ENCODE peak calls at places on chromosomes 5 and 9, in ten cellular contexts. One of them, this sample, is unnamed.
A peak's percentile ranks its signal among the peaks of the same experiment; 100 is the strongest.

GRCh38 chr5:39755986-39756385 is 331.2 kb upstream of the DAB2 start:
- DNase-seq in AG09309: peak; percentile 94
- DNase-seq in mucosa of descending colon: no peak
- DNase-seq in CD8-positive, alpha-beta T cell: no peak
- DNase-seq in heart left ventricle: no peak
- DNase-seq in glutamatergic neuron: no peak
- DNase-seq in HepG2: no peak
- DNase-seq in AG10803: peak; percentile 98
- DNase-seq in PC-3: peak; percentile 95
- DNase-seq in transverse colon: no peak
- DNase-seq in this sample: peak; percentile 79

GRCh38 chr9:68975644-68976043 is 38.3 kb downstream of the PRKACG start:
- DNase-seq in AG09309: no peak
- DNase-seq in mucosa of descending colon: no peak
- DNase-seq in CD8-positive, alpha-beta T cell: no peak
- DNase-seq in heart left ventricle: no peak
- DNase-seq in glutamatergic neuron: no peak
- DNase-seq in HepG2: no peak
- DNase-seq in AG10803: no peak
- DNase-seq in PC-3: no peak
- DNase-seq in transverse colon: no peak
- DNase-seq in this sample: no peak

GRCh38 chr5:151694035-151694485 is 7.3 kb upstream of the SPARC start:
- DNase-seq in AG09309: no peak
- DNase-seq in mucosa of descending colon: no peak
- DNase-seq in CD8-positive, alpha-beta T cell: no peak
- DNase-seq in heart left ventricle: no peak
- DNase-seq in glutamatergic neuron: no peak
- DNase-seq in HepG2: peak; percentile 97
- DNase-seq in AG10803: peak; percentile 50
- DNase-seq in PC-3: peak; percentile 45
- DNase-seq in transverse colon: no peak
- DNase-seq in this sample: no peak

GRCh38 chr5:438481-438981 is 4.4 kb upstream of the EXOC3 start:
- DNase-seq in AG09309: no peak
- DNase-seq in mucosa of descending colon: no peak
- DNase-seq in CD8-positive, alpha-beta T cell: no peak
- DNase-seq in heart left ventricle: peak; percentile 46
- DNase-seq in glutamatergic neuron: peak; percentile 8
- DNase-seq in HepG2: no peak
- DNase-seq in AG10803: no peak
- DNase-seq in PC-3: no peak
- DNase-seq in transverse colon: peak; percentile 5
- DNase-seq in this sample: no peak

GRCh38 chr5:125006011-125006685 is 259.7 kb upstream of the ZNF608 start:
- DNase-seq in AG09309: no peak
- DNase-seq in mucosa of descending colon: no peak
- DNase-seq in CD8-positive, alpha-beta T cell: no peak
- DNase-seq in heart left ventricle: no peak
- DNase-seq in glutamatergic neuron: no peak
- DNase-seq in HepG2: no peak
- DNase-seq in AG10803: no peak
- DNase-seq in PC-3: no peak
- DNase-seq in transverse colon: no peak
- DNase-seq in this sample: no peak

GRCh38 chr5:126115230-126115629 is 308.0 kb upstream of the GRAMD2B start:
- DNase-seq in AG09309: no peak
- DNase-seq in mucosa of descending colon: no peak
- DNase-seq in CD8-positive, alpha-beta T cell: no peak
- DNase-seq in heart left ventricle: no peak
- DNase-seq in glutamatergic neuron: no peak
- DNase-seq in HepG2: no peak
- DNase-seq in AG10803: no peak
- DNase-seq in PC-3: no peak
- DNase-seq in transverse colon: no peak
- DNase-seq in this sample: no peak

GRCh38 chr5:138282918-138283742 is 8.7 kb upstream of the GFRA3 start:
- DNase-seq in AG09309: peak; percentile 24
- DNase-seq in mucosa of descending colon: no peak
- DNase-seq in CD8-positive, alpha-beta T cell: no peak
- DNase-seq in heart left ventricle: no peak
- DNase-seq in glutamatergic neuron: peak; percentile 46
- DNase-seq in HepG2: peak; percentile 68
- DNase-seq in AG10803: peak; percentile 58
- DNase-seq in PC-3: peak; percentile 30
- DNase-seq in transverse colon: peak; percentile 16
- DNase-seq in this sample: peak; percentile 14

GRCh38 chr5:100520348-100520747 is 14.8 kb upstream of the FAM174A start:
- DNase-seq in AG09309: no peak
- DNase-seq in mucosa of descending colon: no peak
- DNase-seq in CD8-positive, alpha-beta T cell: no peak
- DNase-seq in heart left ventricle: no peak
- DNase-seq in glutamatergic neuron: no peak
- DNase-seq in HepG2: no peak
- DNase-seq in AG10803: no peak
- DNase-seq in PC-3: peak; percentile 16
- DNase-seq in transverse colon: no peak
- DNase-seq in this sample: no peak

GRCh38 chr9:95413793-95414192 is 96.3 kb upstream of the FANCC start:
- DNase-seq in AG09309: no peak
- DNase-seq in mucosa of descending colon: no peak
- DNase-seq in CD8-positive, alpha-beta T cell: no peak
- DNase-seq in heart left ventricle: no peak
- DNase-seq in glutamatergic neuron: no peak
- DNase-seq in HepG2: no peak
- DNase-seq in AG10803: no peak
- DNase-seq in PC-3: no peak
- DNase-seq in transverse colon: no peak
- DNase-seq in this sample: no peak

GRCh38 chr5:159316519-159317383 is 13.5 kb downstream of the IL12B start:
- DNase-seq in AG09309: peak; percentile 18
- DNase-seq in mucosa of descending colon: no peak
- DNase-seq in CD8-positive, alpha-beta T cell: no peak
- DNase-seq in heart left ventricle: no peak
- DNase-seq in glutamatergic neuron: peak; percentile 38
- DNase-seq in HepG2: peak; percentile 40
- DNase-seq in AG10803: peak; percentile 53
- DNase-seq in PC-3: peak; percentile 55
- DNase-seq in transverse colon: peak; percentile 41
- DNase-seq in this sample: no peak

GRCh38 chr5:115258001-115258400 is 4.7 kb downstream of the PGGT1B start:
- DNase-seq in AG09309: peak; percentile 14
- DNase-seq in mucosa of descending colon: no peak
- DNase-seq in CD8-positive, alpha-beta T cell: no peak
- DNase-seq in heart left ventricle: no peak
- DNase-seq in glutamatergic neuron: no peak
- DNase-seq in HepG2: no peak
- DNase-seq in AG10803: peak; percentile 28
- DNase-seq in PC-3: no peak
- DNase-seq in transverse colon: no peak
- DNase-seq in this sample: no peak

GRCh38 chr5:156715287-156715686 is 134.8 kb upstream of the PPP1R2B start:
- DNase-seq in AG09309: peak; percentile 2
- DNase-seq in mucosa of descending colon: no peak
- DNase-seq in CD8-positive, alpha-beta T cell: no peak
- DNase-seq in heart left ventricle: no peak
- DNase-seq in glutamatergic neuron: no peak
- DNase-seq in HepG2: no peak
- DNase-seq in AG10803: peak; percentile 58
- DNase-seq in PC-3: no peak
- DNase-seq in transverse colon: no peak
- DNase-seq in this sample: no peak

GRCh38 chr5:14265574-14265973 is 122.4 kb downstream of the TRIO start:
- DNase-seq in AG09309: peak; percentile 54
- DNase-seq in mucosa of descending colon: no peak
- DNase-seq in CD8-positive, alpha-beta T cell: no peak
- DNase-seq in heart left ventricle: no peak
- DNase-seq in glutamatergic neuron: no peak
- DNase-seq in HepG2: peak; percentile 53
- DNase-seq in AG10803: peak; percentile 94
- DNase-seq in PC-3: peak; percentile 98
- DNase-seq in transverse colon: no peak
- DNase-seq in this sample: no peak

GRCh38 chr5:157476699-157477408 is 16.8 kb downstream of the NIPAL4 start:
- DNase-seq in AG09309: no peak
- DNase-seq in mucosa of descending colon: no peak
- DNase-seq in CD8-positive, alpha-beta T cell: no peak
- DNase-seq in heart left ventricle: no peak
- DNase-seq in glutamatergic neuron: no peak
- DNase-seq in HepG2: peak; percentile 75
- DNase-seq in AG10803: peak; percentile 74
- DNase-seq in PC-3: peak; percentile 91
- DNase-seq in transverse colon: no peak
- DNase-seq in this sample: peak; percentile 27

GRCh38 chr9:109098221-109098959 is 21.4 kb downstream of the TMEM245 start:
- DNase-seq in AG09309: peak; percentile 81
- DNase-seq in mucosa of descending colon: no peak
- DNase-seq in CD8-positive, alpha-beta T cell: no peak
- DNase-seq in heart left ventricle: no peak
- DNase-seq in glutamatergic neuron: no peak
- DNase-seq in HepG2: peak; percentile 68
- DNase-seq in AG10803: peak; percentile 93
- DNase-seq in PC-3: peak; percentile 51
- DNase-seq in transverse colon: no peak
- DNase-seq in this sample: peak; percentile 87

GRCh38 chr9:112489039-112489546 is 2.5 kb downstream of the KIAA1958 start:
- DNase-seq in AG09309: no peak
- DNase-seq in mucosa of descending colon: no peak
- DNase-seq in CD8-positive, alpha-beta T cell: no peak
- DNase-seq in heart left ventricle: no peak
- DNase-seq in glutamatergic neuron: no peak
- DNase-seq in HepG2: peak; percentile 46
- DNase-seq in AG10803: no peak
- DNase-seq in PC-3: no peak
- DNase-seq in transverse colon: no peak
- DNase-seq in this sample: no peak

GRCh38 chr9:7237473-7238243 is 479.9 kb downstream of the KDM4C start:
- DNase-seq in AG09309: peak; percentile 85
- DNase-seq in mucosa of descending colon: no peak
- DNase-seq in CD8-positive, alpha-beta T cell: no peak
- DNase-seq in heart left ventricle: no peak
- DNase-seq in glutamatergic neuron: no peak
- DNase-seq in HepG2: no peak
- DNase-seq in AG10803: peak; percentile 90
- DNase-seq in PC-3: no peak
- DNase-seq in transverse colon: no peak
- DNase-seq in this sample: no peak

GRCh38 chr5:142325677-142326479 is 1.1 kb upstream of the SPRY4 start:
- DNase-seq in AG09309: no peak
- DNase-seq in mucosa of descending colon: peak; percentile 62
- DNase-seq in CD8-positive, alpha-beta T cell: no peak
- DNase-seq in heart left ventricle: peak; percentile 79
- DNase-seq in glutamatergic neuron: peak; percentile 51
- DNase-seq in HepG2: peak; percentile 73
- DNase-seq in AG10803: peak; percentile 63
- DNase-seq in PC-3: peak; percentile 82
- DNase-seq in transverse colon: peak; percentile 47
- DNase-seq in this sample: peak; percentile 28

DNA sequence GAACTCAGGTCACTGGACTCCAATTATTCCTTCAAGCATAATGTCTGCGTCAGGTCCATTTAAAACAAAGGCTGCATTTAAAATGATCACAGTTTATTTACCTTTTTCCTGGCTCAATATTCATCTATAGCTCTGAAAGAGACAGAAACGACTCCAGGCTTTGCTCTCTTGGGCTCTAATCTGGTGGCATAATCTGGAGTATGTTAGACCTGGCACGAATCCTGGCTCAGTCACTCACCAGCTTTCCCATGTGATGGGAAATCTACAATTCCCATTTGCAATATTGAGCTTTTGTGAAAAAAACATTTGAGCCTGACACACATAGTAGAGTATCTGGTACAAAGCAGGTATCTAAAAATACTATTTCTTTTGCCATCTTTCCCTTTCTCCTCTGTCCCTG is 155.8 kb downstream of the SEMA6A start:
- DNase-seq in AG09309: no peak
- DNase-seq in mucosa of descending colon: no peak
- DNase-seq in CD8-positive, alpha-beta T cell: no peak
- DNase-seq in heart left ventricle: no peak
- DNase-seq in glutamatergic neuron: no peak
- DNase-seq in HepG2: no peak
- DNase-seq in AG10803: no peak
- DNase-seq in PC-3: no peak
- DNase-seq in transverse colon: no peak
- DNase-seq in this sample: no peak
- TF ChIP-seq CTCF in AG09309: no peak
- TF ChIP-seq CTCF in mucosa of descending colon: no peak
- TF ChIP-seq CTCF in CD8-positive, alpha-beta T cell: no peak
- TF ChIP-seq CTCF in heart left ventricle: no peak
- TF ChIP-seq CTCF in glutamatergic neuron: no peak
- TF ChIP-seq CTCF in HepG2: no peak
- TF ChIP-seq CTCF in AG10803: no peak
- TF ChIP-seq CTCF in PC-3: no peak
- TF ChIP-seq CTCF in transverse colon: no peak
- TF ChIP-seq CTCF in this sample: no peak

GRCh38 chr9:134066923-134067851 is 639 bp downstream of the BRD3 start:
- DNase-seq in AG09309: no peak
- DNase-seq in mucosa of descending colon: peak; percentile 60
- DNase-seq in CD8-positive, alpha-beta T cell: peak; percentile 20
- DNase-seq in heart left ventricle: no peak
- DNase-seq in glutamatergic neuron: peak; percentile 26
- DNase-seq in HepG2: no peak
- DNase-seq in AG10803: peak; percentile 20
- DNase-seq in PC-3: no peak
- DNase-seq in transverse colon: peak; percentile 37
- DNase-seq in this sample: no peak
- TF ChIP-seq CTCF in AG09309: no peak
- TF ChIP-seq CTCF in mucosa of descending colon: no peak
- TF ChIP-seq CTCF in CD8-positive, alpha-beta T cell: no peak
- TF ChIP-seq CTCF in heart left ventricle: no peak
- TF ChIP-seq CTCF in glutamatergic neuron: no peak
- TF ChIP-seq CTCF in HepG2: no peak
- TF ChIP-seq CTCF in AG10803: no peak
- TF ChIP-seq CTCF in PC-3: no peak
- TF ChIP-seq CTCF in transverse colon: no peak
- TF ChIP-seq CTCF in this sample: no peak

DNA sequence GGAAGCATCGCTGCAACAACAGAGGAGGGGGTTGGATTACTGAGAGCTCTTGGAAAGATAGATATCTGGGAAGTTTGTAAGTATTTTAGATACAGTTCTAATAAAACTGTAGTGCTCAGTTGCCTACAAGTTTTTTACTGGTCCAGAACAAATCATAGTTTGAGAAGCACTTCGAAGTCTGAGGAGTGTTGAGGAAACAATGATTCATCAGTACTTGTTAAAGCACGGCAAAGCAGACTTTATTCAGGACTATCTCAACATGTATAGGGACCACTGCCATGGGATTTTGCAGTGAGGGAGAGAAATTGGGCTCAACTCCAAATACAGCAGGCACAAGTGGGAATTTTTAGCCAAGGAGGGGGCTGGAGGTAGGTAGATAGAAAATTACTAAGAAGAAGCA is 25.3 kb upstream of the RECK start:
- DNase-seq in AG09309: no peak
- DNase-seq in mucosa of descending colon: no peak
- DNase-seq in CD8-positive, alpha-beta T cell: no peak
- DNase-seq in heart left ventricle: no peak
- DNase-seq in glutamatergic neuron: no peak
- DNase-seq in HepG2: no peak
- DNase-seq in AG10803: no peak
- DNase-seq in PC-3: no peak
- DNase-seq in transverse colon: no peak
- DNase-seq in this sample: no peak
- TF ChIP-seq CTCF in AG09309: no peak
- TF ChIP-seq CTCF in mucosa of descending colon: no peak
- TF ChIP-seq CTCF in CD8-positive, alpha-beta T cell: no peak
- TF ChIP-seq CTCF in heart left ventricle: no peak
- TF ChIP-seq CTCF in glutamatergic neuron: no peak
- TF ChIP-seq CTCF in HepG2: no peak
- TF ChIP-seq CTCF in AG10803: no peak
- TF ChIP-seq CTCF in PC-3: no peak
- TF ChIP-seq CTCF in transverse colon: no peak
- TF ChIP-seq CTCF in this sample: no peak

GRCh38 chr5:127396490-127397155 is 106.0 kb downstream of the MEGF10 start:
- DNase-seq in AG09309: no peak
- DNase-seq in mucosa of descending colon: no peak
- DNase-seq in CD8-positive, alpha-beta T cell: no peak
- DNase-seq in heart left ventricle: no peak
- DNase-seq in glutamatergic neuron: no peak
- DNase-seq in HepG2: no peak
- DNase-seq in AG10803: no peak
- DNase-seq in PC-3: no peak
- DNase-seq in transverse colon: no peak
- DNase-seq in this sample: no peak
- TF ChIP-seq CTCF in AG09309: no peak
- TF ChIP-seq CTCF in mucosa of descending colon: no peak
- TF ChIP-seq CTCF in CD8-positive, alpha-beta T cell: no peak
- TF ChIP-seq CTCF in heart left ventricle: no peak
- TF ChIP-seq CTCF in glutamatergic neuron: no peak
- TF ChIP-seq CTCF in HepG2: peak; percentile 28
- TF ChIP-seq CTCF in AG10803: no peak
- TF ChIP-seq CTCF in PC-3: no peak
- TF ChIP-seq CTCF in transverse colon: no peak
- TF ChIP-seq CTCF in this sample: no peak